ENCODE peak calls at places on chromosomes 5 and 9, in nine cellular contexts. One of them, this sample, is unnamed.
A peak's percentile ranks its signal among the peaks of the same experiment; 100 is the strongest.

GRCh38 chr5:10199700-10200099 is 50.0 kb downstream of the ATPSCKMT start:
- DNase-seq in NCI-H446 treated with DMSO at 0.1 percent for 48 hours: peak; percentile 64
- DNase-seq in stimulated activated CD4-positive, alpha-beta T cell treated with anti-CD3 and anti-CD28 coated beads, TNF-alpha, amount 100 ng/mL, for 24 hours: no peak
- DNase-seq in stimulated activated CD8-positive, alpha-beta memory T cell treated with anti-CD3 and anti-CD28 coated beads, Interleukin-7, amount 100 ng/mL, for 48 hours: no peak
- DNase-seq in NCI-H524: no peak
- DNase-seq in LoVo: no peak
- DNase-seq in globus pallidus: no peak
- DNase-seq in NCI-H1092 treated with DMSO at 0.1 percent for 48 hours: no peak
- DNase-seq in A549: no peak
- DNase-seq in this sample: no peak

GRCh38 chr5:111074244-111074643 is 2.7 kb downstream of the TSLP start:
- DNase-seq in NCI-H1092 treated with DMSO at 0.1 percent for 48 hours: no peak
- DNase-seq in NCI-H446 treated with DMSO at 0.1 percent for 48 hours: no peak
- DNase-seq in globus pallidus: no peak
- DNase-seq in stimulated activated CD4-positive, alpha-beta T cell treated with anti-CD3 and anti-CD28 coated beads, TNF-alpha, amount 100 ng/mL, for 24 hours: no peak
- DNase-seq in stimulated activated CD8-positive, alpha-beta memory T cell treated with anti-CD3 and anti-CD28 coated beads, Interleukin-7, amount 100 ng/mL, for 48 hours: no peak
- DNase-seq in A549: no peak
- DNase-seq in LoVo: no peak
- DNase-seq in NCI-H524: no peak
- DNase-seq in this sample: no peak

GRCh38 chr5:86175224-86175623 is 442.5 kb upstream of the COX7C start:
- DNase-seq in globus pallidus: no peak
- DNase-seq in stimulated activated CD8-positive, alpha-beta memory T cell treated with anti-CD3 and anti-CD28 coated beads, Interleukin-7, amount 100 ng/mL, for 48 hours: no peak
- DNase-seq in stimulated activated CD4-positive, alpha-beta T cell treated with anti-CD3 and anti-CD28 coated beads, TNF-alpha, amount 100 ng/mL, for 24 hours: no peak
- DNase-seq in LoVo: no peak
- DNase-seq in A549: peak; percentile 6
- DNase-seq in NCI-H1092 treated with DMSO at 0.1 percent for 48 hours: no peak
- DNase-seq in NCI-H446 treated with DMSO at 0.1 percent for 48 hours: no peak
- DNase-seq in NCI-H524: no peak
- DNase-seq in this sample: no peak

GRCh38 chr9:129290606-129291005 is 112.5 kb upstream of the IER5L start:
- DNase-seq in LoVo: no peak
- DNase-seq in stimulated activated CD8-positive, alpha-beta memory T cell treated with anti-CD3 and anti-CD28 coated beads, Interleukin-7, amount 100 ng/mL, for 48 hours: no peak
- DNase-seq in NCI-H524: no peak
- DNase-seq in globus pallidus: no peak
- DNase-seq in stimulated activated CD4-positive, alpha-beta T cell treated with anti-CD3 and anti-CD28 coated beads, TNF-alpha, amount 100 ng/mL, for 24 hours: no peak
- DNase-seq in NCI-H446 treated with DMSO at 0.1 percent for 48 hours: no peak
- DNase-seq in A549: no peak
- DNase-seq in NCI-H1092 treated with DMSO at 0.1 percent for 48 hours: no peak
- DNase-seq in this sample: no peak

GRCh38 chr9:126723807-126724172 is 81.0 kb upstream of the ZBTB43 start:
- DNase-seq in LoVo: no peak
- DNase-seq in NCI-H446 treated with DMSO at 0.1 percent for 48 hours: no peak
- DNase-seq in NCI-H1092 treated with DMSO at 0.1 percent for 48 hours: peak; percentile 10
- DNase-seq in A549: no peak
- DNase-seq in globus pallidus: no peak
- DNase-seq in NCI-H524: peak; percentile 38
- DNase-seq in stimulated activated CD4-positive, alpha-beta T cell treated with anti-CD3 and anti-CD28 coated beads, TNF-alpha, amount 100 ng/mL, for 24 hours: no peak
- DNase-seq in stimulated activated CD8-positive, alpha-beta memory T cell treated with anti-CD3 and anti-CD28 coated beads, Interleukin-7, amount 100 ng/mL, for 48 hours: no peak
- DNase-seq in this sample: no peak

GRCh38 chr5:95927927-95928723 is 33.5 kb downstream of the ELL2 start:
- DNase-seq in LoVo: no peak
- DNase-seq in A549: no peak
- DNase-seq in NCI-H1092 treated with DMSO at 0.1 percent for 48 hours: no peak
- DNase-seq in NCI-H446 treated with DMSO at 0.1 percent for 48 hours: no peak
- DNase-seq in stimulated activated CD4-positive, alpha-beta T cell treated with anti-CD3 and anti-CD28 coated beads, TNF-alpha, amount 100 ng/mL, for 24 hours: no peak
- DNase-seq in globus pallidus: no peak
- DNase-seq in NCI-H524: no peak
- DNase-seq in stimulated activated CD8-positive, alpha-beta memory T cell treated with anti-CD3 and anti-CD28 coated beads, Interleukin-7, amount 100 ng/mL, for 48 hours: no peak
- DNase-seq in this sample: no peak

GRCh38 chr5:175694371-175695160 is 36.7 kb downstream of the HRH2 start:
- DNase-seq in A549: no peak
- DNase-seq in NCI-H1092 treated with DMSO at 0.1 percent for 48 hours: no peak
- DNase-seq in NCI-H446 treated with DMSO at 0.1 percent for 48 hours: no peak
- DNase-seq in stimulated activated CD4-positive, alpha-beta T cell treated with anti-CD3 and anti-CD28 coated beads, TNF-alpha, amount 100 ng/mL, for 24 hours: no peak
- DNase-seq in LoVo: no peak
- DNase-seq in NCI-H524: no peak
- DNase-seq in globus pallidus: peak; percentile 47
- DNase-seq in stimulated activated CD8-positive, alpha-beta memory T cell treated with anti-CD3 and anti-CD28 coated beads, Interleukin-7, amount 100 ng/mL, for 48 hours: no peak
- DNase-seq in this sample: no peak

GRCh38 chr5:108924457-108924961 is 176.8 kb downstream of the FER start:
- DNase-seq in stimulated activated CD4-positive, alpha-beta T cell treated with anti-CD3 and anti-CD28 coated beads, TNF-alpha, amount 100 ng/mL, for 24 hours: no peak
- DNase-seq in NCI-H1092 treated with DMSO at 0.1 percent for 48 hours: no peak
- DNase-seq in NCI-H524: no peak
- DNase-seq in stimulated activated CD8-positive, alpha-beta memory T cell treated with anti-CD3 and anti-CD28 coated beads, Interleukin-7, amount 100 ng/mL, for 48 hours: no peak
- DNase-seq in globus pallidus: no peak
- DNase-seq in A549: peak; percentile 10
- DNase-seq in LoVo: peak; percentile 51
- DNase-seq in NCI-H446 treated with DMSO at 0.1 percent for 48 hours: no peak
- DNase-seq in this sample: no peak

GRCh38 chr5:34684281-34684979 is 28.3 kb downstream of the RAI14 start:
- DNase-seq in A549: peak; percentile 80
- DNase-seq in globus pallidus: no peak
- DNase-seq in NCI-H446 treated with DMSO at 0.1 percent for 48 hours: peak; percentile 47
- DNase-seq in stimulated activated CD4-positive, alpha-beta T cell treated with anti-CD3 and anti-CD28 coated beads, TNF-alpha, amount 100 ng/mL, for 24 hours: no peak
- DNase-seq in NCI-H1092 treated with DMSO at 0.1 percent for 48 hours: no peak
- DNase-seq in stimulated activated CD8-positive, alpha-beta memory T cell treated with anti-CD3 and anti-CD28 coated beads, Interleukin-7, amount 100 ng/mL, for 48 hours: no peak
- DNase-seq in NCI-H524: peak; percentile 9
- DNase-seq in LoVo: no peak
- DNase-seq in this sample: peak; percentile 51

GRCh38 chr9:130555968-130556367 is 23.4 kb upstream of the FUBP3 start:
- DNase-seq in stimulated activated CD4-positive, alpha-beta T cell treated with anti-CD3 and anti-CD28 coated beads, TNF-alpha, amount 100 ng/mL, for 24 hours: no peak
- DNase-seq in A549: no peak
- DNase-seq in stimulated activated CD8-positive, alpha-beta memory T cell treated with anti-CD3 and anti-CD28 coated beads, Interleukin-7, amount 100 ng/mL, for 48 hours: no peak
- DNase-seq in NCI-H524: no peak
- DNase-seq in NCI-H446 treated with DMSO at 0.1 percent for 48 hours: no peak
- DNase-seq in NCI-H1092 treated with DMSO at 0.1 percent for 48 hours: no peak
- DNase-seq in globus pallidus: no peak
- DNase-seq in LoVo: peak; percentile 65
- DNase-seq in this sample: no peak

GRCh38 chr5:67815455-67816391 is 399.8 kb upstream of the PIK3R1 start:
- DNase-seq in NCI-H1092 treated with DMSO at 0.1 percent for 48 hours: no peak
- DNase-seq in stimulated activated CD4-positive, alpha-beta T cell treated with anti-CD3 and anti-CD28 coated beads, TNF-alpha, amount 100 ng/mL, for 24 hours: no peak
- DNase-seq in NCI-H524: no peak
- DNase-seq in NCI-H446 treated with DMSO at 0.1 percent for 48 hours: no peak
- DNase-seq in globus pallidus: no peak
- DNase-seq in A549: no peak
- DNase-seq in LoVo: no peak
- DNase-seq in stimulated activated CD8-positive, alpha-beta memory T cell treated with anti-CD3 and anti-CD28 coated beads, Interleukin-7, amount 100 ng/mL, for 48 hours: no peak
- DNase-seq in this sample: no peak

This sample was measured in HT-29.